ENCODE peak calls at places on chromosome 21, in four cellular contexts. N, W, M and J are unnamed samples.
A peak's percentile ranks its signal among the peaks of the same experiment; 100 is the strongest.

GRCh38 chr21:16186742-16187141 is 457.0 kb downstream of the USP25 start:
- DNase-seq in N (no peak), W (peak; percentile 9), M (no peak), J (no peak)

GRCh38 chr21:46599251-46599572 is 5.7 kb downstream of the S100B start:
- DNase-seq in N (peak; percentile 22), W (peak; percentile 87), M (no peak), J (no peak)

GRCh38 chr21:28299946-28300345 is 692.7 kb downstream of the LTN1 start:
- DNase-seq in N (no peak), W (no peak), M (peak; percentile 10), J (no peak)

GRCh38 chr21:20856926-20857325 is 141.3 kb upstream of the NCAM2 start:
- DNase-seq in N (no peak), W (no peak), M (no peak), J (no peak)

GRCh38 chr21:36450511-36450910 is 29.4 kb downstream of the CLDN14 start:
- DNase-seq in N (no peak), W (peak; percentile 29), M (peak; percentile 30), J (no peak)

GRCh38 chr21:31974454-31974985 is 101.7 kb downstream of the HUNK start:
- DNase-seq in N (peak; percentile 36), W (no peak), M (no peak), J (no peak)

GRCh38 chr21:24955275-24955961 is 651.9 kb downstream of the MRPL39 start:
- DNase-seq in N (no peak), W (no peak), M (no peak), J (no peak)

GRCh38 chr21:21184771-21185528 is 186.7 kb downstream of the NCAM2 start:
- DNase-seq in N (no peak), W (no peak), M (no peak), J (no peak)

GRCh38 chr21:44739316-44739715 is 27.9 kb upstream of the TSPEAR start:
- DNase-seq in N (no peak), W (no peak), M (no peak), J (no peak)

GRCh38 chr21:29018540-29018939 is 609 bp downstream of the RWDD2B start:
- DNase-seq in N (no peak), W (peak; percentile 22), M (peak; percentile 13), J (no peak)

GRCh38 chr21:44273046-44273445 is 11.3 kb upstream of the DNMT3L start:
- DNase-seq in N (no peak), W (no peak), M (no peak), J (no peak)

GRCh38 chr21:29187939-29188338 is 57.5 kb downstream of the MAP3K7CL start:
- DNase-seq in N (no peak), W (peak; percentile 92), M (peak; percentile 93), J (peak; percentile 66)

GRCh38 chr21:22791986-22792560 is 1793.9 kb downstream of the NCAM2 start:
- DNase-seq in N (peak; percentile 76), W (peak; percentile 37), M (peak; percentile 50), J (peak; percentile 9)

GRCh38 chr21:38637161-38637560 is 138.9 kb upstream of the ERG start:
- DNase-seq in N (no peak), W (no peak), M (peak; percentile 71), J (no peak)

GRCh38 chr21:35932232-35932911 is 128.0 kb downstream of the SETD4 start:
- DNase-seq in N (no peak), W (peak; percentile 81), M (peak; percentile 86), J (no peak)

GRCh38 chr21:41846033-41846317 is 33.2 kb downstream of the PRDM15 start:
- DNase-seq in N (no peak), W (no peak), M (no peak), J (no peak)

GRCh38 chr21:38721983-38722382 is 83.7 kb upstream of the ETS2 start:
- DNase-seq in N (no peak), W (peak; percentile 46), M (no peak), J (no peak)

GRCh38 chr21:38660333-38661295 is 145.1 kb upstream of the ETS2 start:
- DNase-seq in N (peak; percentile 66), W (no peak), M (peak; percentile 23), J (no peak)

GRCh38 chr21:37587635-37588177 is 221.1 kb downstream of the DYRK1A start:
- DNase-seq in N (no peak), W (no peak), M (no peak), J (no peak)
- H3K4me3 ChIP-seq in N (no peak overlapping the region), W (no peak overlapping the region), M (no peak overlapping the region), J (no peak overlapping the region)

GRCh38 chr21:43194303-43195130 is 25.7 kb downstream of the CRYAA start:
- DNase-seq in N (no peak), W (no peak), M (no peak), J (peak; percentile 4)
- H3K4me3 ChIP-seq in N (no peak overlapping the region), W (no peak overlapping the region), M (no peak overlapping the region), J (no peak overlapping the region)

GRCh38 chr21:14617836-14618235 is 71.7 kb upstream of the SAMSN1 start:
- DNase-seq in N (no peak), W (no peak), M (no peak), J (no peak)

GRCh38 chr21:14616303-14617039 is 70.4 kb upstream of the SAMSN1 start:
- DNase-seq in N (peak; percentile 68), W (no peak), M (peak; percentile 19), J (no peak)

GRCh38 chr21:14617040-14617393 is 70.9 kb upstream of the SAMSN1 start:
- DNase-seq in N (peak; percentile 38), W (no peak), M (no peak), J (no peak)

GRCh38 chr21:14614287-14614686 is 68.2 kb upstream of the SAMSN1 start:
- DNase-seq in N (no peak), W (no peak), M (no peak), J (no peak)

DNA sequence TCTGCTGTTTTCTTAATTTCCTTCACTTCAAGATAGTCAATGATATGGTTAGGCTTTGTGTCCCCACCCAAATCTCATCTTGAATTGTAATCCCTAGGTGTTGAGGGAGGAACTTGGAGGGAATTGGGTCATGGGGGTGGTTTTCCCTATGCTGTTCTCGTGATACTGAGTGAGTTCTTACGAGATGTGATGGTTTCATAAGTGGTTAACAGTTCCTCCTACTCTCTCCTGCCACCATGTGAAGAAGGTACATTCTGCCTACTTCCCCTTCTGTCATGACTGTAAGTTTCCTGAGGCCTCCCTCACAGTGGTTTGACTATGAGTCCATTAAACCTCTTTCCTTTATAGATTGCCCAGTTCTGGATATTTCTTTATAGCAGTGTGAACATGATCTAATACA is 74.0 kb upstream of the SAMSN1 start:
- DNase-seq in N (no peak), W (no peak), M (no peak), J (no peak)
- H3K4me3 ChIP-seq in N (no peak overlapping the region), W (no peak overlapping the region), M (no peak overlapping the region), J (no peak overlapping the region)

GRCh38 chr21:34671891-34672290 is 3.1 kb downstream of the CLIC6 start:
- DNase-seq in N (no peak), W (no peak), M (no peak), J (no peak)
- H3K4me3 ChIP-seq in N (no peak overlapping the region), W (no peak overlapping the region), M (no peak overlapping the region), J (no peak overlapping the region)

GRCh38 chr21:33373451-33373850 is 29.8 kb upstream of the IFNGR2 start:
- DNase-seq in N (no peak), W (peak; percentile 40), M (peak; percentile 67), J (no peak)
- H3K4me3 ChIP-seq in N (no peak overlapping the region), W (no peak overlapping the region), M (no peak overlapping the region), J (no peak overlapping the region)